ENCODE peak calls at places on chromosomes 6 and 20, in five cellular contexts. One of them, this sample, is unnamed.

GRCh38 chr6:113736978-113737377 is 120.2 kb upstream of the MARCKS start:
- DNase-seq in lower leg skin: no peak
- DNase-seq in uterus: no peak
- DNase-seq in left ventricle myocardium inferior: no peak
- DNase-seq in dorsolateral prefrontal cortex: no peak
- DNase-seq in this sample: no peak

GRCh38 chr20:20593447-20594170 is 118.8 kb downstream of the RALGAPA2 start:
- DNase-seq in left ventricle myocardium inferior: no peak
- DNase-seq in dorsolateral prefrontal cortex: peak
- DNase-seq in uterus: no peak
- DNase-seq in lower leg skin: no peak
- DNase-seq in this sample: no peak

GRCh38 chr6:100255701-100256100 is 209.0 kb downstream of the SIM1 start:
- DNase-seq in lower leg skin: no peak
- DNase-seq in dorsolateral prefrontal cortex: no peak
- DNase-seq in left ventricle myocardium inferior: no peak
- DNase-seq in uterus: no peak
- DNase-seq in this sample: no peak

GRCh38 chr6:149717255-149717587 is 680 bp downstream of the LATS1 start:
- DNase-seq in lower leg skin: no peak
- DNase-seq in dorsolateral prefrontal cortex: no peak
- DNase-seq in left ventricle myocardium inferior: no peak
- DNase-seq in uterus: no peak
- DNase-seq in this sample: no peak

GRCh38 chr20:40497781-40498691 is 191.0 kb downstream of the MAFB start:
- DNase-seq in lower leg skin: no peak
- DNase-seq in uterus: no peak
- DNase-seq in left ventricle myocardium inferior: peak
- DNase-seq in dorsolateral prefrontal cortex: peak
- DNase-seq in this sample: no peak

GRCh38 chr20:843908-844307 is 10.4 kb downstream of the FAM110A start:
- DNase-seq in uterus: no peak
- DNase-seq in lower leg skin: no peak
- DNase-seq in left ventricle myocardium inferior: no peak
- DNase-seq in dorsolateral prefrontal cortex: no peak
- DNase-seq in this sample: no peak

GRCh38 chr20:47335251-47336012 is 21.1 kb downstream of the ZMYND8 start:
- DNase-seq in uterus: no peak
- DNase-seq in left ventricle myocardium inferior: no peak
- DNase-seq in lower leg skin: no peak
- DNase-seq in dorsolateral prefrontal cortex: no peak
- DNase-seq in this sample: no peak

GRCh38 chr6:103107985-103108384 is 1714.5 kb downstream of the GRIK2 start:
- DNase-seq in dorsolateral prefrontal cortex: no peak
- DNase-seq in left ventricle myocardium inferior: no peak
- DNase-seq in lower leg skin: no peak
- DNase-seq in uterus: no peak
- DNase-seq in this sample: no peak

GRCh38 chr6:156777866-156778614 is 862 bp downstream of the ARID1B start:
- DNase-seq in lower leg skin: peak
- DNase-seq in dorsolateral prefrontal cortex: peak
- DNase-seq in uterus: peak
- DNase-seq in left ventricle myocardium inferior: peak
- DNase-seq in this sample: peak

GRCh38 chr6:44128020-44128917 is 915 bp downstream of the TMEM63B start:
- DNase-seq in lower leg skin: peak
- DNase-seq in dorsolateral prefrontal cortex: no peak
- DNase-seq in left ventricle myocardium inferior: peak
- DNase-seq in uterus: peak
- DNase-seq in this sample: no peak

GRCh38 chr6:170132011-170132521 is 158.8 kb downstream of the DLL1 start:
- DNase-seq in lower leg skin: peak
- DNase-seq in left ventricle myocardium inferior: no peak
- DNase-seq in dorsolateral prefrontal cortex: no peak
- DNase-seq in uterus: no peak
- DNase-seq in this sample: peak

GRCh38 chr6:56909115-56909907 is 45.6 kb upstream of the BEND6 start:
- DNase-seq in dorsolateral prefrontal cortex: no peak
- DNase-seq in uterus: no peak
- DNase-seq in left ventricle myocardium inferior: no peak
- DNase-seq in lower leg skin: no peak
- DNase-seq in this sample: no peak

GRCh38 chr20:14761903-14762302 is 424.5 kb upstream of the FLRT3 start:
- DNase-seq in left ventricle myocardium inferior: no peak
- DNase-seq in dorsolateral prefrontal cortex: no peak
- DNase-seq in lower leg skin: no peak
- DNase-seq in uterus: no peak
- DNase-seq in this sample: no peak

DNA sequence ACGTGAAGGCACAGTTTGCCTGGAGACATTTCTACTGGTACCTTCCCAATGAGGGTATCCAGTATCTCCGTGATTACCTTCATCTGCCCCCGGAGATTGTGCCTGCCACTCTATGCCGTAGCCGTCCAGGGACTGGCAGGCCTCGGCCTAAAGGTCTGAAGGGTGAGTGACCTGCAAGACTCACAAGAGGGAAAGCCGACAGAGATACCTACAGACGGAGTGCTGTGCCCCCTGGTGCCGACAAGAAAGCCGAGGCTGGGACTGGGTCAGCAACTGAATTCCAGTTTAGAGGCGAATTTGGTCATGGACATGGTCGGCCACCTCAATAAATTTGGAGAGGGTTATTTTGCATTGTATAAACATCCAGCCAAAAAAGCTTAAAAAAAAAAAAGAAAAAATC is 420.3 kb upstream of the FLRT3 start:
- DNase-seq in dorsolateral prefrontal cortex: no peak
- DNase-seq in lower leg skin: no peak
- DNase-seq in uterus: no peak
- DNase-seq in left ventricle myocardium inferior: no peak
- DNase-seq in this sample: no peak
- TF ChIP-seq CTCF in dorsolateral prefrontal cortex: no peak
- TF ChIP-seq CTCF in lower leg skin: no peak
- TF ChIP-seq CTCF in uterus: no peak
- TF ChIP-seq CTCF in left ventricle myocardium inferior: no peak
- TF ChIP-seq CTCF in this sample: no peak

GRCh38 chr6:152685819-152686218 is 11.9 kb upstream of the MYCT1 start:
- DNase-seq in uterus: no peak
- DNase-seq in dorsolateral prefrontal cortex: no peak
- DNase-seq in left ventricle myocardium inferior: no peak
- DNase-seq in lower leg skin: no peak
- DNase-seq in this sample: no peak

GRCh38 chr6:152680879-152681517 is 16.7 kb upstream of the MYCT1 start:
- DNase-seq in lower leg skin: no peak
- DNase-seq in uterus: no peak
- DNase-seq in dorsolateral prefrontal cortex: no peak
- DNase-seq in left ventricle myocardium inferior: no peak
- DNase-seq in this sample: no peak

GRCh38 chr6:152680151-152680550 is 17.5 kb upstream of the MYCT1 start:
- DNase-seq in dorsolateral prefrontal cortex: no peak
- DNase-seq in lower leg skin: no peak
- DNase-seq in left ventricle myocardium inferior: no peak
- DNase-seq in uterus: no peak
- DNase-seq in this sample: no peak

GRCh38 chr6:152682141-152682540 is 15.6 kb upstream of the MYCT1 start:
- DNase-seq in uterus: no peak
- DNase-seq in lower leg skin: no peak
- DNase-seq in dorsolateral prefrontal cortex: no peak
- DNase-seq in left ventricle myocardium inferior: no peak
- DNase-seq in this sample: no peak
- TF ChIP-seq CTCF in uterus: no peak
- TF ChIP-seq CTCF in lower leg skin: no peak
- TF ChIP-seq CTCF in dorsolateral prefrontal cortex: no peak
- TF ChIP-seq CTCF in left ventricle myocardium inferior: no peak
- TF ChIP-seq CTCF in this sample: no peak

GRCh38 chr20:32018269-32019155 is 8.3 kb downstream of the CCM2L start:
- DNase-seq in lower leg skin: no peak
- DNase-seq in uterus: peak
- DNase-seq in left ventricle myocardium inferior: peak
- DNase-seq in dorsolateral prefrontal cortex: no peak
- DNase-seq in this sample: peak

GRCh38 chr20:32021091-32021490 is 10.9 kb downstream of the CCM2L start:
- DNase-seq in dorsolateral prefrontal cortex: no peak
- DNase-seq in lower leg skin: no peak
- DNase-seq in left ventricle myocardium inferior: no peak
- DNase-seq in uterus: no peak
- DNase-seq in this sample: no peak

GRCh38 chr20:32019156-32019510 is 8.9 kb downstream of the CCM2L start:
- DNase-seq in lower leg skin: no peak
- DNase-seq in uterus: no peak
- DNase-seq in dorsolateral prefrontal cortex: no peak
- DNase-seq in left ventricle myocardium inferior: no peak
- DNase-seq in this sample: no peak

GRCh38 chr20:32019563-32020463 is 9.6 kb downstream of the CCM2L start:
- DNase-seq in dorsolateral prefrontal cortex: no peak
- DNase-seq in left ventricle myocardium inferior: no peak
- DNase-seq in uterus: no peak
- DNase-seq in lower leg skin: no peak
- DNase-seq in this sample: no peak

DNA sequence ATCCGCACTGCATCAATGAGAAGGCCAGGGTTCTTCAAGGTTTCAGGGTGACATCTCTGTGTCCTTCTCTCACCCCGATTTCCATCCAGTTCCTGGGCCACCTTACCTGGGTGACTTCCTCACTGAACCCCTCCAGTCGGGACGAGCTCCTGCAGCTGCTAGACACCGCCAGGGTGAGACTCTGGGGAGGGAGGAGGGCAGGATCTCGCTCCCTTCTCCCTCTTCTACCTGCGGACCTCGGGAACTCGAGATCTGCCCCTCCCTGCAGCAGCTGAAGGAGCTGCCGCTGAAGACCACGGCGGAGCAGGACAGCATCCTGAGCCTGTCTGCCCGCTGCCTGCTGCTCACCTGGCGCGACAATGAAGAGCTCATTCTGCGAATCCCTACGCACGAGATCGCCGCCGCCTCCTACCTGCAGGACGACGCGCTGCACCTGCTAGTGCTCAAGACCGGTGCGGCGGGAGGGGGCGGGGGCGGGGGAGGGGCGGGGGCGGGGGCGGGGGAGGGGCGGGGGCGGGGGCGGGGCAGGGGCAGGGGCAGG is 7.5 kb downstream of the CCM2L start:
- DNase-seq in left ventricle myocardium inferior: no peak
- DNase-seq in dorsolateral prefrontal cortex: no peak
- DNase-seq in uterus: no peak
- DNase-seq in lower leg skin: no peak
- DNase-seq in this sample: no peak
- TF ChIP-seq CTCF in left ventricle myocardium inferior: no peak
- TF ChIP-seq CTCF in dorsolateral prefrontal cortex: no peak
- TF ChIP-seq CTCF in uterus: no peak
- TF ChIP-seq CTCF in lower leg skin: no peak
- TF ChIP-seq CTCF in this sample: peak

DNA sequence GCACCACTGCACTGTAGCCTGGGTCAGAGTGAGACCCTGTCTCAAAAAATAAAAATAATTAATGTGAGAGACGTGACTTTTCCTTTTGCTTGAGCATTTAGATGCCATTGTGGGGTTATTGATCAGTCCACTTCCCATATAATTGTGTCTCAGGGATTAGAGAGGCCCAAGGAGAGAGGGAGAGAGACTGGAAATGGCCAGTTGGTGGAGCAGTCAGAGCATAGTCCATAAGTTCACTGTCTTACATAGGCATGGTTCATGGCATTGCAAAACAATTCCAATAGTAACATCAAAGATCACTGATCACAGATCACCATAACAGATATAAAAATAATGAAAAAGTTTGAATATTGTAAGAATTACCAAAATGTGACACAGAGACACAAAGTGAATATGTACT is 15.2 kb upstream of the SDHAF4 start:
- DNase-seq in dorsolateral prefrontal cortex: no peak
- DNase-seq in lower leg skin: no peak
- DNase-seq in left ventricle myocardium inferior: no peak
- DNase-seq in uterus: no peak
- DNase-seq in this sample: no peak
- TF ChIP-seq CTCF in dorsolateral prefrontal cortex: no peak
- TF ChIP-seq CTCF in lower leg skin: no peak
- TF ChIP-seq CTCF in left ventricle myocardium inferior: peak
- TF ChIP-seq CTCF in uterus: no peak
- TF ChIP-seq CTCF in this sample: no peak

DNA sequence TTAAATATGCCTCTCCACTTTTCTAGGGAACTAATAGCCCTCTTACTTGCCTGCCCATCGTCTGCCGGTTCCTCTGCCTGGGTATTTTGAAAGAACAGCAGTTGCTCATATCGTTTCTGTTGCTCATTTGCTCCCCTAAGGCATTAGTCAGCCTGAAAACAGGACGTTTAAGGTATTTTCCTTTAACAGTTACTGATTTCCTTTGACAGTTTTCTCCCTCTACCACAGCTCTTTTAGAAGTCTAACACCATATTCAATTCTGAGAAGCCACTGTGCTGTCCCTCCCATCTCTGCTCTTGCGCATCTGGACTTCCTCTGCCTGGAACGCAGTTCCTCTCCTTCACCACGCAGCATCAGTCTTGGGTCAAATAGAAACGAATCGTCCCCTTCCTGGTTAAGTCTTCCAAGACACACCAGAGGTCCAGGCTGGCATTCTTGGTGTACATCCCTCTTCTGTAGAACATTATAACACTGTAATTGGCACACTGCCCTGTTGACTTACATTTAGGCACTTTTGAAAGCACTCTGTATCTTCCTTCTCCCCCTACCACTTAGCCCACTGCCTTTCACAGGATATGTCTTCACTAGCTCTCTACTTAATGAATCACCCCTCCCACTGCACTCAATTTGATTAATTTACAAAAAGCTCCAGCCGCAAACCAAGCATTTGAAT is 141.0 kb upstream of the CARMIL1 start:
- DNase-seq in uterus: peak
- DNase-seq in dorsolateral prefrontal cortex: peak
- DNase-seq in lower leg skin: peak
- DNase-seq in left ventricle myocardium inferior: peak
- DNase-seq in this sample: no peak
- TF ChIP-seq CTCF in uterus: no peak
- TF ChIP-seq CTCF in dorsolateral prefrontal cortex: no peak
- TF ChIP-seq CTCF in lower leg skin: no peak
- TF ChIP-seq CTCF in left ventricle myocardium inferior: peak
- TF ChIP-seq CTCF in this sample: no peak

GRCh38 chr6:23081701-23082100 is 512.3 kb downstream of the HDGFL1 start:
- DNase-seq in dorsolateral prefrontal cortex: no peak
- DNase-seq in lower leg skin: no peak
- DNase-seq in left ventricle myocardium inferior: no peak
- DNase-seq in uterus: no peak
- DNase-seq in this sample: no peak
- TF ChIP-seq CTCF in dorsolateral prefrontal cortex: no peak
- TF ChIP-seq CTCF in lower leg skin: no peak
- TF ChIP-seq CTCF in left ventricle myocardium inferior: no peak
- TF ChIP-seq CTCF in uterus: no peak
- TF ChIP-seq CTCF in this sample: peak

GRCh38 chr6:107607109-107607508 is 117.2 kb downstream of the SOBP start:
- DNase-seq in uterus: peak
- DNase-seq in left ventricle myocardium inferior: peak
- DNase-seq in dorsolateral prefrontal cortex: no peak
- DNase-seq in lower leg skin: no peak
- DNase-seq in this sample: no peak
- TF ChIP-seq CTCF in uterus: no peak
- TF ChIP-seq CTCF in left ventricle myocardium inferior: peak
- TF ChIP-seq CTCF in dorsolateral prefrontal cortex: no peak
- TF ChIP-seq CTCF in lower leg skin: no peak
- TF ChIP-seq CTCF in this sample: no peak